ENCODE peak calls at places on chromosomes 2 and 18, in six cellular contexts. One of them, this sample, is unnamed.

GRCh38 chr18:6406075-6406909 is 8.4 kb downstream of the L3MBTL4 start:
- DNase-seq in SK-MEL-5: no peak
- DNase-seq in NCI-H2081: no peak
- DNase-seq in right lobe of liver: no peak
- DNase-seq in H4: no peak
- DNase-seq in naive thymus-derived CD8-positive, alpha-beta T cell: no peak
- DNase-seq in this sample: no peak

GRCh38 chr2:44736270-44736942 is 205.1 kb upstream of the SIX3 start:
- DNase-seq in H4: no peak
- DNase-seq in NCI-H2081: no peak
- DNase-seq in naive thymus-derived CD8-positive, alpha-beta T cell: no peak
- DNase-seq in SK-MEL-5: no peak
- DNase-seq in right lobe of liver: no peak
- DNase-seq in this sample: no peak

GRCh38 chr18:7459851-7460774 is 107.0 kb upstream of the PTPRM start:
- DNase-seq in naive thymus-derived CD8-positive, alpha-beta T cell: no peak
- DNase-seq in H4: no peak
- DNase-seq in NCI-H2081: no peak
- DNase-seq in right lobe of liver: no peak
- DNase-seq in SK-MEL-5: peak
- DNase-seq in this sample: no peak

GRCh38 chr2:50143822-50144575 is 887.9 kb downstream of the NRXN1 start:
- DNase-seq in H4: peak
- DNase-seq in right lobe of liver: no peak
- DNase-seq in naive thymus-derived CD8-positive, alpha-beta T cell: no peak
- DNase-seq in SK-MEL-5: peak
- DNase-seq in NCI-H2081: peak
- DNase-seq in this sample: no peak

GRCh38 chr2:28613616-28614501 is 118.0 kb downstream of the PLB1 start:
- DNase-seq in H4: peak
- DNase-seq in NCI-H2081: no peak
- DNase-seq in SK-MEL-5: no peak
- DNase-seq in naive thymus-derived CD8-positive, alpha-beta T cell: no peak
- DNase-seq in right lobe of liver: no peak
- DNase-seq in this sample: no peak

GRCh38 chr2:174796319-174796771 is 32.1 kb upstream of the CHRNA1 start:
- DNase-seq in naive thymus-derived CD8-positive, alpha-beta T cell: no peak
- DNase-seq in NCI-H2081: no peak
- DNase-seq in SK-MEL-5: no peak
- DNase-seq in H4: no peak
- DNase-seq in right lobe of liver: no peak
- DNase-seq in this sample: no peak

GRCh38 chr2:203328735-203329549 is 748 bp downstream of the ABI2 start:
- DNase-seq in NCI-H2081: peak
- DNase-seq in SK-MEL-5: peak
- DNase-seq in H4: peak
- DNase-seq in naive thymus-derived CD8-positive, alpha-beta T cell: peak
- DNase-seq in right lobe of liver: peak
- DNase-seq in this sample: peak

GRCh38 chr2:112866128-112866835 is 29.7 kb upstream of the IL1B start:
- DNase-seq in NCI-H2081: no peak
- DNase-seq in right lobe of liver: peak
- DNase-seq in H4: no peak
- DNase-seq in SK-MEL-5: no peak
- DNase-seq in naive thymus-derived CD8-positive, alpha-beta T cell: no peak
- DNase-seq in this sample: no peak

This sample was measured in activated gamma-delta T cell treated with Interleukin-2 at 50 U/mL for 16 hours.